ENCODE peak calls at places on chromosomes 2 and 18, in eight cellular contexts. One of them, this sample, is unnamed.

GRCh38 chr2:68839260-68839833 is 31.9 kb downstream of the BMP10 start:
- DNase-seq in A549: peak; percentile 31
- DNase-seq in amniotic stem cell: no peak
- DNase-seq in lower lobe of right lung: no peak
- DNase-seq in CD8-positive, alpha-beta memory T cell: no peak
- DNase-seq in posterior vena cava: no peak
- DNase-seq in foreskin fibroblast: peak; percentile 10
- DNase-seq in NCI-H524: no peak
- DNase-seq in this sample: peak; percentile 48

GRCh38 chr2:85888020-85888744 is 608 bp downstream of the ST3GAL5 start:
- DNase-seq in A549: no peak
- DNase-seq in amniotic stem cell: no peak
- DNase-seq in lower lobe of right lung: peak; percentile 57
- DNase-seq in CD8-positive, alpha-beta memory T cell: peak; percentile 12
- DNase-seq in posterior vena cava: peak; percentile 83
- DNase-seq in foreskin fibroblast: peak; percentile 42
- DNase-seq in NCI-H524: peak; percentile 68
- DNase-seq in this sample: peak; percentile 75

GRCh38 chr2:184598313-184599053 is at the start of gene ZNF804A:
- DNase-seq in A549: no peak
- DNase-seq in amniotic stem cell: peak; percentile 43
- DNase-seq in lower lobe of right lung: peak; percentile 77
- DNase-seq in CD8-positive, alpha-beta memory T cell: no peak
- DNase-seq in posterior vena cava: peak; percentile 86
- DNase-seq in foreskin fibroblast: peak; percentile 72
- DNase-seq in NCI-H524: peak; percentile 87
- DNase-seq in this sample: no peak

GRCh38 chr2:96591054-96591453 is 47.1 kb downstream of the KANSL3 start:
- DNase-seq in A549: no peak
- DNase-seq in amniotic stem cell: no peak
- DNase-seq in lower lobe of right lung: no peak
- DNase-seq in CD8-positive, alpha-beta memory T cell: no peak
- DNase-seq in posterior vena cava: no peak
- DNase-seq in foreskin fibroblast: no peak
- DNase-seq in NCI-H524: no peak
- DNase-seq in this sample: no peak

GRCh38 chr2:187266147-187266546 is 181.9 kb downstream of the CALCRL start:
- DNase-seq in A549: no peak
- DNase-seq in amniotic stem cell: no peak
- DNase-seq in lower lobe of right lung: no peak
- DNase-seq in CD8-positive, alpha-beta memory T cell: no peak
- DNase-seq in posterior vena cava: no peak
- DNase-seq in foreskin fibroblast: no peak
- DNase-seq in NCI-H524: no peak
- DNase-seq in this sample: no peak

GRCh38 chr18:59917422-59917821 is 17.6 kb downstream of the PMAIP1 start:
- DNase-seq in A549: peak; percentile 48
- DNase-seq in amniotic stem cell: no peak
- DNase-seq in lower lobe of right lung: no peak
- DNase-seq in CD8-positive, alpha-beta memory T cell: no peak
- DNase-seq in posterior vena cava: no peak
- DNase-seq in foreskin fibroblast: peak; percentile 37
- DNase-seq in NCI-H524: no peak
- DNase-seq in this sample: no peak

GRCh38 chr18:50039736-50040135 is 155.2 kb downstream of the MYO5B start:
- DNase-seq in A549: no peak
- DNase-seq in amniotic stem cell: no peak
- DNase-seq in lower lobe of right lung: no peak
- DNase-seq in CD8-positive, alpha-beta memory T cell: no peak
- DNase-seq in posterior vena cava: no peak
- DNase-seq in foreskin fibroblast: no peak
- DNase-seq in NCI-H524: no peak
- DNase-seq in this sample: no peak

GRCh38 chr2:62586981-62587380 is 81.0 kb upstream of the TMEM17 start:
- DNase-seq in A549: no peak
- DNase-seq in amniotic stem cell: no peak
- DNase-seq in lower lobe of right lung: no peak
- DNase-seq in CD8-positive, alpha-beta memory T cell: no peak
- DNase-seq in posterior vena cava: no peak
- DNase-seq in foreskin fibroblast: peak; percentile 50
- DNase-seq in NCI-H524: no peak
- DNase-seq in this sample: no peak

This sample was measured in NAMALWA.